ENCODE peak calls at places on chromosome 9, in four cellular contexts. X is CD8-positive, alpha-beta T cell; S is cardiac muscle cell; V is hepatocyte. O is an unnamed sample.

GRCh38 chr9:72589684-72590555 is 68.5 kb downstream of the TMC1 start:
- DNase-seq in X (no peak), S (no peak), V (no peak), O (no peak)

GRCh38 chr9:95517559-95517933 is 775 bp upstream of the PTCH1 start:
- DNase-seq in X (no peak), S (no peak), V (no peak), O (no peak)

GRCh38 chr9:89796606-89797005 is 191.8 kb downstream of the GADD45G start:
- DNase-seq in X (no peak), S (no peak), V (no peak), O (no peak)

GRCh38 chr9:133712221-133713100 is 25.7 kb downstream of the SARDH start:
- DNase-seq in X (no peak), S (no peak), V (no peak), O (peak; percentile 4)

GRCh38 chr9:127133739-127134167 is 11.3 kb upstream of the ANGPTL2 start:
- DNase-seq in X (peak; percentile 19), S (peak; percentile 21), V (peak; percentile 61), O (no peak)

GRCh38 chr9:124855944-124856773 is 2.9 kb downstream of the WDR38 start:
- DNase-seq in X (no peak), S (peak; percentile 37), V (no peak), O (peak; percentile 78)

GRCh38 chr9:91273853-91274552 is 87.7 kb downstream of the AUH start:
- DNase-seq in X (no peak), S (no peak), V (no peak), O (no peak)

GRCh38 chr9:77708416-77708815 is 60.3 kb upstream of the GNA14 start:
- DNase-seq in X (no peak), S (no peak), V (no peak), O (no peak)

GRCh38 chr9:6086006-6086655 is 70.7 kb upstream of the RANBP6 start:
- DNase-seq in X (no peak), S (no peak), V (no peak), O (peak; percentile 18)

GRCh38 chr9:10586407-10586806 is 26.4 kb downstream of the PTPRD start:
- DNase-seq in X (no peak), S (no peak), V (no peak), O (no peak)

GRCh38 chr9:75146229-75146628 is 57.9 kb downstream of the OSTF1 start:
- DNase-seq in X (no peak), S (no peak), V (no peak), O (no peak)

GRCh38 chr9:83061036-83061435 is 1.9 kb downstream of the RASEF start:
- DNase-seq in X (no peak), S (no peak), V (peak; percentile 8), O (no peak)

GRCh38 chr9:6356904-6357303 is 28.7 kb downstream of the TPD52L3 start:
- DNase-seq in X (no peak), S (no peak), V (no peak), O (no peak)

GRCh38 chr9:130030821-130031481 is 12.0 kb downstream of the FNBP1 start:
- DNase-seq in X (peak; percentile 46), S (no peak), V (no peak), O (no peak)

GRCh38 chr9:131666779-131667178 is 73.1 kb downstream of the RAPGEF1 start:
- DNase-seq in X (peak; percentile 66), S (no peak), V (no peak), O (no peak)

GRCh38 chr9:71681708-71682268 is 86.5 kb downstream of the CEMIP2 start:
- DNase-seq in X (no peak), S (peak; percentile 59), V (peak; percentile 73), O (no peak)

GRCh38 chr9:129554649-129555048 is 66.3 kb downstream of the C9orf50 start:
- DNase-seq in X (no peak), S (no peak), V (no peak), O (no peak)

GRCh38 chr9:116589392-116590354 is 97.4 kb upstream of the TRIM32 start:
- DNase-seq in X (no peak), S (no peak), V (peak; percentile 34), O (peak; percentile 36)

GRCh38 chr9:90114641-90115040 is 509.8 kb downstream of the GADD45G start:
- DNase-seq in X (no peak), S (no peak), V (no peak), O (no peak)

GRCh38 chr9:108953983-108954574 is 19.9 kb downstream of the ABITRAM start:
- DNase-seq in X (no peak), S (peak; percentile 66), V (peak; percentile 55), O (no peak)
- H3K36me3 ChIP-seq in X (no peaks in the 10 kb centered on the region), S (peaks cover 14% of the 10 kb centered on the region), V (no peaks in the 10 kb centered on the region), O (peaks cover 11% of the 10 kb centered on the region)

DNA sequence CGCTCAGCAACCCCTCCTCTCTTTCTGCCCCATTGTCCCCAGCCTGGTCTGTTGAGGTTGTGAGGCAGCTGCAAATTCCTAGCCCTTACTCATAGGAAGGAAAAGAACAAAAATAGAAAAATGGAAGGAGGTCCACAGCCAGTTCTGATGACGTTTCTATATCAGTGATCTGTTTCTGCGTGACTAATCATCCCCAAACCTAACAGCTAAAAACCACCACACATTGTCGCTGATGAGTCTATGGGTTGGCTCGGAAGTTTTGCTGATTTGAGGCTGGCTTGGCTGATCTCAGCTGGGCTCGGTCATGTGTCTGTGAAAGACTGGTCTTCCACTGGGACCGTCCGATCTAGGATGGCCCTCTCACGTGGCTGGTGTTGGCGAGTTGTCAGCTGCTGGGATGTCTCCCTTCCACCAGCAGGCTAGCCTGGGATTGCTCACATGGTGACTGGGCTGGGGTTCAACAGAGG is 200.6 kb upstream of the ZNF618 start:
- DNase-seq in X (no peak), S (no peak), V (no peak), O (no peak)
- TF ChIP-seq CTCF in X (no peak), S (no peak), V (no peak), O (no peak)

GRCh38 chr9:88775559-88775958 is 215.7 kb upstream of the S1PR3 start:
- DNase-seq in X (no peak), S (no peak), V (no peak), O (no peak)

GRCh38 chr9:88775037-88775471 is 216.2 kb upstream of the S1PR3 start:
- DNase-seq in X (no peak), S (no peak), V (peak; percentile 61), O (no peak)

GRCh38 chr9:88773119-88773518 is 218.1 kb upstream of the S1PR3 start:
- DNase-seq in X (no peak), S (no peak), V (no peak), O (no peak)

GRCh38 chr9:88772602-88773001 is 218.7 kb upstream of the S1PR3 start:
- DNase-seq in X (no peak), S (no peak), V (no peak), O (no peak)

GRCh38 chr9:88773627-88774244 is 217.5 kb upstream of the S1PR3 start:
- DNase-seq in X (no peak), S (peak; percentile 23), V (no peak), O (no peak)
- H3K4me3 ChIP-seq in X (no peak overlapping the region), S (no peak overlapping the region), V (no peak overlapping the region), O (no peak overlapping the region)

GRCh38 chr9:122032346-122032745 is 60.8 kb downstream of the TTLL11 start:
- DNase-seq in X (no peak), S (no peak), V (no peak), O (no peak)

GRCh38 chr9:122029898-122030297 is 63.2 kb downstream of the TTLL11 start:
- DNase-seq in X (no peak), S (no peak), V (no peak), O (no peak)

GRCh38 chr9:122030357-122030756 is 62.8 kb downstream of the TTLL11 start:
- DNase-seq in X (no peak), S (no peak), V (no peak), O (no peak)

GRCh38 chr9:122031157-122031556 is 62.0 kb downstream of the TTLL11 start:
- DNase-seq in X (no peak), S (no peak), V (no peak), O (no peak)

GRCh38 chr9:122031806-122032205 is 61.3 kb downstream of the TTLL11 start:
- DNase-seq in X (no peak), S (no peak), V (no peak), O (no peak)
- H3K36me3 ChIP-seq in X (peaks cover 4% of the 10 kb centered on the region), S (no peaks in the 10 kb centered on the region), V (no peaks in the 10 kb centered on the region), O (no peaks in the 10 kb centered on the region)

GRCh38 chr9:108142142-108142503 is 652.6 kb upstream of the KLF4 start:
- DNase-seq in X (no peak), S (no peak), V (no peak), O (no peak)

GRCh38 chr9:108139900-108140299 is 650.3 kb upstream of the KLF4 start:
- DNase-seq in X (no peak), S (no peak), V (no peak), O (no peak)

GRCh38 chr9:108142504-108143201 is 653.1 kb upstream of the KLF4 start:
- DNase-seq in X (no peak), S (peak; percentile 8), V (peak; percentile 65), O (no peak)
- TF ChIP-seq CTCF in X (no peak), S (no peak), V (no peak), O (no peak)

DNA sequence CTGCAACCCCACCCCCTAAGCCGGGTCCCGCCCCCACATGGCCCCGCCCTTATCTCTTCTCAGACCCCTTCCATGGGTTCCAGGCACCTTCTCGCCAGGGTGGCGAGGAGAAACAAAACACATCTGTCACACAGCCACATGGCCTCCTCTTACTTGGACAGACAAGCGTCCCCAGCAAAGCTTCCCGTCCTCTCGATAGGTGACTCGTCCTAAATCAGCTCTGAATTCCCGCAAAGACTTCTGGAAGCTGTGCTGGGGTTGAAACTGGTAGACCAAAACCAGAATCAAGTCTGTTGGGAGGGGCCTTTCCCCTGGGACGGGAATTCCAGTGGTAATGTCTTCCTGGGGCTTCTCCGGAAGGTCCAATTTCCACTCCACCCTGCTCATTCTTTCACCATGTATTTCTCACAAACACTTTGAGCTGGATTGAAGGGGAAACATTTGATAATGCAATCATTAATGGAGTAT is 413 bp upstream of the CTNNAL1 start:
- DNase-seq in X (no peak), S (no peak), V (no peak), O (no peak)
- H3K4me3 ChIP-seq in X (peak overlapping the region; percentile 30), S (peak overlapping the region; percentile 11), V (peak overlapping the region; percentile 6), O (peak overlapping the region; percentile 57)

GRCh38 chr9:122897969-122898368 is 7.2 kb downstream of the RC3H2 start:
- DNase-seq in X (no peak), S (no peak), V (no peak), O (no peak)
- H3K36me3 ChIP-seq in X (peaks cover 11% of the 10 kb centered on the region), S (peaks cover 21% of the 10 kb centered on the region), V (no peaks in the 10 kb centered on the region), O (peaks cover 38% of the 10 kb centered on the region)

DNA sequence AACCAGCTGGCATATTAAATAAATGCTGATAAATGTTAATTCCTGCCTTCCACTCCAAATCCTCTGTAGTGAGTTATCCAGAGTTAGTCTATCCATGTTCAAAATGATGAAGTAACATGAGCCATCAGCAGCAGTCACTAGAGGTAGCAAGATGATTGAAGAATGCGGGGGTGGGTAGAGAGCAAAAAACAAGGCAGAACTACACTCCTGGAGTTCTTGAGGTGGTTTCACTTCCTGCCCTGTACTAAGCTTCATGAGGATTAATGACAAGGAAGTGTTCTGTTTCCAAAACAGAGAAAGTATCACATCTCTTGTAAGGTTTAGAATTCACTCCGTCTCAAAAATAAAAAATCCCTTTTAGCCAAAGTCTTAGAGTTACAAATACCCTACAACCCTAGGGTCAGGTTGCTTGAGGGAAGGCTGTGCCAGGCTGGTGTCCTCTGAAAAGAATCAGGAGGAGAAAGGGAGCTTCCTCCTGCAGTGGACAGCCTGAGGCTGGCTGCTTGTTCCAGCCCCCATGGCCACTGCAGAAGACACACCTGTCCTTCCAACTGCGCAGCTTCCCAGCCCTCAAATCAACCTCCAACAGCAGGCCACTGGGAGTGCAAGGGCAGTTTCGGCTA is 180.2 kb downstream of the DENND1A start:
- DNase-seq in X (no peak), S (no peak), V (no peak), O (no peak)
- TF ChIP-seq CTCF in X (no peak), S (no peak), V (no peak), O (no peak)

O was measured in BE2C.